ENCODE peak calls at places on chromosomes 3 and 15, in eight cellular contexts. N, P, T, Q, R, A, Z and V are unnamed samples.

GRCh38 chr3:1087066-1087555 is 5.7 kb upstream of the CNTN6 start:
- DNase-seq in N (no peak), A (peak), R (peak), T (no peak), P (no peak), Z (peak), Q (peak), V (peak)

GRCh38 chr3:125165948-125166553 is 46.5 kb downstream of the SLC12A8 start:
- DNase-seq in Z (no peak), T (no peak), N (no peak), R (no peak), P (no peak), A (no peak), Q (no peak), V (no peak)

GRCh38 chr3:136749106-136749505 is 3.1 kb downstream of the STAG1 start:
- DNase-seq in T (no peak), Q (no peak), Z (peak), R (no peak), N (no peak), A (no peak), P (no peak), V (no peak)

GRCh38 chr3:61667417-61668213 is 106.2 kb downstream of the PTPRG start:
- DNase-seq in N (no peak), P (no peak), A (no peak), Z (peak), T (no peak), R (no peak), Q (no peak), V (no peak)

GRCh38 chr3:10788451-10788850 is 27.6 kb upstream of the SLC6A11 start:
- DNase-seq in Q (no peak), N (no peak), T (no peak), A (peak), R (no peak), Z (no peak), P (no peak), V (no peak)

GRCh38 chr3:55405436-55405835 is 81.7 kb downstream of the WNT5A start:
- DNase-seq in T (no peak), Z (peak), P (no peak), N (no peak), R (no peak), A (peak), Q (peak), V (peak)

GRCh38 chr15:48924528-48925393 is 39.0 kb downstream of the SHC4 start:
- DNase-seq in R (no peak), Z (no peak), T (no peak), A (no peak), N (no peak), P (no peak), Q (no peak), V (no peak)

GRCh38 chr3:57145852-57146251 is 19.3 kb downstream of the IL17RD start:
- DNase-seq in Z (no peak), N (no peak), A (no peak), R (no peak), Q (no peak), T (no peak), P (no peak), V (no peak)

GRCh38 chr3:105537371-105538075 is 170.8 kb downstream of the ALCAM start:
- DNase-seq in N (no peak), Q (no peak), Z (no peak), P (no peak), T (no peak), R (no peak), A (no peak), V (no peak)

GRCh38 chr3:183943739-183944138 is 59.1 kb upstream of the PARL start:
- DNase-seq in P (no peak), N (no peak), A (no peak), Q (no peak), R (no peak), Z (no peak), T (no peak), V (no peak)

GRCh38 chr3:65952842-65953241 is 85.9 kb downstream of the MAGI1 start:
- DNase-seq in T (no peak), A (no peak), R (no peak), Z (no peak), P (no peak), Q (no peak), N (no peak), V (no peak)

GRCh38 chr3:49649576-49649975 is 24.6 kb upstream of the APEH start:
- DNase-seq in Z (no peak), R (no peak), T (no peak), Q (no peak), A (no peak), P (no peak), N (no peak), V (no peak)

GRCh38 chr15:39244776-39245175 is 336.1 kb upstream of the THBS1 start:
- DNase-seq in N (no peak), P (no peak), Z (no peak), R (no peak), Q (no peak), T (no peak), A (no peak), V (no peak)

GRCh38 chr3:71728632-71729342 is 3.6 kb upstream of the EIF4E3 start:
- DNase-seq in T (no peak), Q (peak), Z (no peak), R (no peak), A (no peak), N (no peak), P (peak), V (no peak)

GRCh38 chr3:45123030-45123429 is 23.1 kb downstream of the CDCP1 start:
- DNase-seq in T (no peak), N (no peak), Z (peak), P (no peak), A (peak), R (no peak), Q (no peak), V (peak)

GRCh38 chr3:185781759-185782158 is 43.1 kb downstream of the IGF2BP2 start:
- DNase-seq in Q (no peak), Z (no peak), T (no peak), N (no peak), A (peak), P (no peak), R (no peak), V (peak)

GRCh38 chr3:107962946-107963345 is 127.9 kb downstream of the CD47 start:
- DNase-seq in N (no peak), T (no peak), A (peak), P (no peak), R (no peak), Z (peak), Q (no peak), V (peak)

GRCh38 chr3:48187579-48188265 is 495 bp downstream of the CDC25A start:
- DNase-seq in Z (peak), N (no peak), P (peak), T (peak), R (peak), Q (no peak), A (no peak), V (peak)

GRCh38 chr3:5252111-5252510 is 64.6 kb downstream of the EDEM1 start:
- DNase-seq in Z (no peak), N (no peak), R (no peak), T (no peak), P (no peak), Q (no peak), A (no peak), V (no peak)

GRCh38 chr3:15268033-15268631 is 62.1 kb downstream of the CAPN7 start:
- DNase-seq in P (peak), Q (peak), N (peak), A (peak), R (peak), T (peak), Z (peak), V (peak)

GRCh38 chr3:37348736-37349396 is 174.5 kb upstream of the LRRFIP2 start:
- DNase-seq in N (no peak), R (no peak), P (no peak), A (no peak), T (no peak), Q (no peak), Z (no peak), V (no peak)

GRCh38 chr3:128487813-128488635 is 5.0 kb downstream of the GATA2 start:
- DNase-seq in Z (peak), T (no peak), R (peak), N (peak), P (no peak), A (peak), Q (peak), V (peak)

GRCh38 chr3:124772081-124772831 is 42.0 kb downstream of the UMPS start:
- DNase-seq in N (peak), A (no peak), Z (peak), T (no peak), P (peak), R (no peak), Q (no peak), V (no peak)

GRCh38 chr3:181976526-181976925 is 264.8 kb downstream of the SOX2 start:
- DNase-seq in N (no peak), T (no peak), P (no peak), Q (no peak), R (no peak), A (peak), Z (no peak), V (no peak)

GRCh38 chr3:12190832-12191231 is 32.1 kb upstream of the TIMP4 start:
- DNase-seq in N (no peak), A (no peak), Q (no peak), T (no peak), R (no peak), Z (no peak), P (no peak), V (no peak)

GRCh38 chr3:54862526-54862925 is 65.3 kb downstream of the LRTM1 start:
- DNase-seq in P (no peak), Z (peak), T (no peak), R (no peak), Q (no peak), N (no peak), A (no peak), V (no peak)

GRCh38 chr3:112228786-112229185 is 65.2 kb downstream of the SLC9C1 start:
- DNase-seq in R (no peak), T (no peak), A (no peak), Q (no peak), N (no peak), Z (peak), P (no peak), V (no peak)

GRCh38 chr3:82329300-82329699 is 567.9 kb upstream of the GBE1 start:
- DNase-seq in R (no peak), T (no peak), A (peak), Z (no peak), P (no peak), Q (no peak), N (no peak), V (peak)

GRCh38 chr3:38153986-38154608 is 11.2 kb upstream of the OXSR1 start:
- DNase-seq in A (peak), N (no peak), R (no peak), Q (no peak), Z (peak), P (no peak), T (no peak), V (peak)

GRCh38 chr3:148697311-148698189 is at the start of gene AGTR1:
- DNase-seq in A (no peak), N (no peak), Z (peak), R (peak), T (no peak), P (no peak), Q (peak), V (no peak)

GRCh38 chr3:4768521-4768920 is 210.7 kb upstream of the BHLHE40 start:
- DNase-seq in Z (no peak), T (no peak), N (no peak), P (no peak), A (no peak), R (no peak), Q (no peak), V (no peak)

GRCh38 chr3:187976361-187976900 is 177.5 kb upstream of the LPP start:
- DNase-seq in Z (no peak), Q (no peak), N (no peak), P (no peak), A (no peak), T (peak), R (no peak), V (no peak)

GRCh38 chr3:160224256-160224655 is 966 bp upstream of the C3orf80 start:
- DNase-seq in T (no peak), A (no peak), Z (no peak), N (no peak), P (no peak), R (no peak), Q (peak), V (no peak)

GRCh38 chr3:58324675-58325390 is 7.9 kb upstream of the PXK start:
- DNase-seq in A (peak), T (no peak), Q (no peak), Z (no peak), R (no peak), N (no peak), P (no peak), V (no peak)

GRCh38 chr15:57554821-57555185 is 36.9 kb upstream of the MYZAP start:
- DNase-seq in N (no peak), T (no peak), R (no peak), Q (no peak), P (no peak), A (no peak), Z (no peak), V (no peak)